ENCODE peak calls at places on chromosomes 6 and 20, in nine cellular contexts. L, D, F, H, G, V, Q, S and W are unnamed samples.

GRCh38 chr6:166408936-166409755 is 26.4 kb upstream of the MPC1 start:
- DNase-seq in L (no peak), D (no peak), F (no peak), H (no peak), G (no peak), V (no peak), Q (no peak), S (no peak), W (no peak)

GRCh38 chr6:89257346-89257745 is 40.2 kb upstream of the GABRR1 start:
- DNase-seq in L (no peak), D (no peak), F (no peak), H (no peak), G (no peak), V (no peak), Q (no peak), S (no peak), W (no peak)

GRCh38 chr6:6379573-6379972 is 59.1 kb upstream of the F13A1 start:
- DNase-seq in L (no peak), D (no peak), F (no peak), H (no peak), G (no peak), V (no peak), Q (no peak), S (no peak), W (no peak)

GRCh38 chr6:56580271-56580670 is 62.4 kb downstream of the DST start:
- DNase-seq in L (no peak), D (no peak), F (no peak), H (no peak), G (no peak), V (no peak), Q (no peak), S (no peak), W (no peak)

GRCh38 chr6:99614430-99615161 is 8.0 kb downstream of the PRDM13 start:
- DNase-seq in L (no peak), D (peak; percentile 76), F (no peak), H (no peak), G (no peak), V (no peak), Q (no peak), S (peak; percentile 38), W (no peak)

GRCh38 chr6:168147205-168147738 is 68.3 kb upstream of the FRMD1 start:
- DNase-seq in L (no peak), D (no peak), F (no peak), H (no peak), G (no peak), V (no peak), Q (no peak), S (no peak), W (no peak)

GRCh38 chr6:26550250-26550993 is 12.3 kb downstream of the HMGN4 start:
- DNase-seq in L (peak; percentile 19), D (peak; percentile 90), F (no peak), H (peak; percentile 65), G (no peak), V (no peak), Q (peak; percentile 64), S (peak; percentile 75), W (peak; percentile 46)

GRCh38 chr20:33680681-33681080 is 5.5 kb downstream of the E2F1 start:
- DNase-seq in L (no peak), D (no peak), F (no peak), H (no peak), G (no peak), V (no peak), Q (no peak), S (peak; percentile 50), W (no peak)

GRCh38 chr6:10535198-10535597 is 14.0 kb downstream of the GCNT2 start:
- DNase-seq in L (no peak), D (no peak), F (no peak), H (no peak), G (no peak), V (no peak), Q (no peak), S (no peak), W (no peak)

GRCh38 chr6:81752084-81752968 is at the start of gene TENT5A:
- DNase-seq in L (peak; percentile 89), D (peak; percentile 94), F (peak; percentile 95), H (peak; percentile 93), G (peak; percentile 93), V (peak; percentile 90), Q (peak; percentile 76), S (peak; percentile 98), W (peak; percentile 87)

GRCh38 chr20:53224851-53225250 is 252.7 kb downstream of the TSHZ2 start:
- DNase-seq in L (no peak), D (no peak), F (no peak), H (no peak), G (no peak), V (no peak), Q (no peak), S (peak; percentile 77), W (no peak)

GRCh38 chr6:53679446-53679933 is 13.9 kb upstream of the KLHL31 start:
- DNase-seq in L (no peak), D (no peak), F (no peak), H (no peak), G (no peak), V (peak; percentile 18), Q (no peak), S (peak; percentile 73), W (peak; percentile 69)

GRCh38 chr6:111122458-111123286 is 35.4 kb downstream of the SLC16A10 start:
- DNase-seq in L (peak; percentile 32), D (peak; percentile 5), F (no peak), H (no peak), G (no peak), V (no peak), Q (no peak), S (no peak), W (no peak)

GRCh38 chr6:124560836-124561585 is 401.2 kb upstream of the RNF217 start:
- DNase-seq in L (no peak), D (no peak), F (no peak), H (no peak), G (no peak), V (no peak), Q (no peak), S (no peak), W (no peak)

GRCh38 chr20:11020712-11021111 is 346.9 kb upstream of the JAG1 start:
- DNase-seq in L (no peak), D (no peak), F (no peak), H (no peak), G (no peak), V (no peak), Q (no peak), S (no peak), W (no peak)

GRCh38 chr6:123564363-123564762 is 72.4 kb downstream of the TRDN start:
- DNase-seq in L (no peak), D (no peak), F (no peak), H (no peak), G (no peak), V (no peak), Q (no peak), S (no peak), W (no peak)

GRCh38 chr20:4971064-4971463 is 30.2 kb downstream of the SLC23A2 start:
- DNase-seq in L (no peak), D (no peak), F (no peak), H (no peak), G (no peak), V (no peak), Q (no peak), S (no peak), W (no peak)

GRCh38 chr20:50398064-50398463 is 112.1 kb upstream of the PTPN1 start:
- DNase-seq in L (no peak), D (no peak), F (no peak), H (no peak), G (no peak), V (no peak), Q (no peak), S (no peak), W (no peak)

GRCh38 chr6:146814148-146814750 is 215.5 kb downstream of the ADGB start:
- DNase-seq in L (no peak), D (no peak), F (no peak), H (no peak), G (no peak), V (no peak), Q (no peak), S (no peak), W (no peak)
- H3K27ac ChIP-seq in L (no peak overlapping the region), D (no peak overlapping the region), F (no peak overlapping the region), H (no peak overlapping the region), G (no peak overlapping the region), V (peak overlapping the region; percentile 91), Q (no peak overlapping the region), S (no peak overlapping the region), W (no peak overlapping the region)

GRCh38 chr6:33323623-33323948 is 6.0 kb upstream of the ZBTB22 start:
- DNase-seq in L (peak; percentile 60), D (no peak), F (no peak), H (no peak), G (no peak), V (no peak), Q (no peak), S (no peak), W (no peak)

GRCh38 chr6:33318426-33319073 is 1.0 kb upstream of the ZBTB22 start:
- DNase-seq in L (no peak), D (no peak), F (no peak), H (no peak), G (no peak), V (no peak), Q (no peak), S (no peak), W (no peak)

GRCh38 chr6:33320315-33321181 is 3.0 kb upstream of the ZBTB22 start:
- DNase-seq in L (no peak), D (no peak), F (no peak), H (peak; percentile 86), G (peak; percentile 39), V (peak; percentile 94), Q (no peak), S (peak; percentile 94), W (peak; percentile 60)

GRCh38 chr6:33319939-33320314 is 2.4 kb upstream of the ZBTB22 start:
- DNase-seq in L (no peak), D (no peak), F (no peak), H (no peak), G (no peak), V (no peak), Q (no peak), S (no peak), W (no peak)

GRCh38 chr6:33321227-33321626 is 3.7 kb upstream of the ZBTB22 start:
- DNase-seq in L (no peak), D (no peak), F (no peak), H (no peak), G (no peak), V (no peak), Q (no peak), S (no peak), W (no peak)
- H3K27ac ChIP-seq in L (no peak overlapping the region), D (no peak overlapping the region), F (peak overlapping the region; percentile 94), H (peak overlapping the region; percentile 90), G (no peak overlapping the region), V (peak overlapping the region; percentile 89), Q (no peak overlapping the region), S (peak overlapping the region; percentile 77), W (peak overlapping the region; percentile 95)

GRCh38 chr20:62367483-62368302 is 581 bp upstream of the LAMA5 start:
- DNase-seq in L (no peak), D (peak; percentile 73), F (no peak), H (peak; percentile 53), G (no peak), V (no peak), Q (no peak), S (no peak), W (no peak)
- H3K27ac ChIP-seq in L (no peak overlapping the region), D (no peak overlapping the region), F (peak overlapping the region; percentile 95), H (peak overlapping the region; percentile 83), G (peak overlapping the region; percentile 64), V (no peak overlapping the region), Q (peak overlapping the region; percentile 92), S (no peak overlapping the region), W (peak overlapping the region; percentile 100)

DNA sequence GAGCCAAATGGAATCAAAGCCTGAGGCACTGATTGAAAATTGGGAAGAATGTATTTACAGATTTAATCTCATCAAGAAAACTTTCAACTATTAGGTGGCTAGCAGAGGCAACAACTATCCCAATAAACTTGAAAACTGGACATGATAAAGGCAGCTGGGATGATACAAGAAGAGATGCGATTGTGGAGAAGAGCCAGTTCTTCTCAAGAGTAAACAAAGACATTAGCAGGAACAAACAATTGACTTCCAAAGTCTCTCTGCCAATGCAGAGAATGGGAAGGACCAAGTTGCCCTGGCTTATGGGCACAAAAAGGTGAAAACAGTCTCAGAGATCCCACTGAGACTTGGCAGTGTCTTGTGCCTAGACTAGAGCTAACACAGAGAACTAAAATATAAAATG is 132.4 kb downstream of the SOBP start:
- DNase-seq in L (no peak), D (no peak), F (no peak), H (no peak), G (no peak), V (no peak), Q (no peak), S (no peak), W (no peak)
- H3K27ac ChIP-seq in L (no peak overlapping the region), D (no peak overlapping the region), F (no peak overlapping the region), H (no peak overlapping the region), G (no peak overlapping the region), V (no peak overlapping the region), Q (no peak overlapping the region), S (no peak overlapping the region), W (no peak overlapping the region)